ENCODE peak calls at places on chromosomes 12 and 14, in four cellular contexts. S is mesenchymal stem cell, F is neuronal stem cell, B is H9. L is an unnamed sample.

GRCh38 chr12:95215925-95216324 is 1.3 kb downstream of the FGD6 start:
- DNase-seq in B (no peak), F (no peak), S (peak; percentile 74), L (peak; percentile 75)

GRCh38 chr12:122888232-122888752 is 7.6 kb downstream of the VPS37B start:
- DNase-seq in S (peak; percentile 85), F (no peak), B (peak; percentile 83), L (peak; percentile 69)

GRCh38 chr12:131724534-131724933 is 13.6 kb downstream of the SFSWAP start:
- DNase-seq in F (no peak), B (no peak), S (no peak), L (peak; percentile 11)

GRCh38 chr14:74491952-74492351 is 1.2 kb downstream of the NPC2 start:
- DNase-seq in S (peak; percentile 43), B (no peak), F (no peak), L (peak; percentile 40)

GRCh38 chr14:92987713-92988510 is 65.0 kb downstream of the CHGA start:
- DNase-seq in F (no peak), B (no peak), S (no peak), L (no peak)

GRCh38 chr12:104420868-104421267 is 35.9 kb upstream of the CHST11 start:
- DNase-seq in F (no peak), B (no peak), S (no peak), L (no peak)

GRCh38 chr14:58942516-58942915 is 246.0 kb upstream of the DAAM1 start:
- DNase-seq in S (peak; percentile 83), B (no peak), F (no peak), L (peak; percentile 31)

GRCh38 chr12:48105321-48105866 is 485 bp downstream of the SENP1 start:
- DNase-seq in B (no peak), F (no peak), S (no peak), L (peak; percentile 30)

GRCh38 chr12:78155546-78155945 is 324.9 kb downstream of the NAV3 start:
- DNase-seq in B (no peak), S (no peak), F (no peak), L (peak; percentile 7)

GRCh38 chr12:93019911-93020224 is 90.8 kb upstream of the EEA1 start:
- DNase-seq in S (no peak), F (no peak), B (no peak), L (no peak)

GRCh38 chr14:61106627-61107147 is 125.6 kb downstream of the SLC38A6 start:
- DNase-seq in F (no peak), B (peak; percentile 50), S (no peak), L (no peak)

GRCh38 chr14:61150851-61151250 is 130.3 kb downstream of the TMEM30B start:
- DNase-seq in S (no peak), F (no peak), B (no peak), L (peak; percentile 42)

GRCh38 chr12:88185988-88186387 is 43.9 kb downstream of the TMTC3 start:
- DNase-seq in S (peak; percentile 57), F (no peak), B (no peak), L (peak; percentile 83)

GRCh38 chr12:91877461-91878230 is 268.0 kb downstream of the BTG1 start:
- DNase-seq in B (no peak), S (no peak), F (no peak), L (no peak)

GRCh38 chr12:131796754-131797587 is 31.2 kb upstream of the MMP17 start:
- DNase-seq in F (no peak), S (no peak), B (peak; percentile 80), L (no peak)

GRCh38 chr12:130053641-130054040 is 108.6 kb upstream of the FZD10 start:
- DNase-seq in B (peak; percentile 67), S (no peak), F (peak; percentile 33), L (no peak)

GRCh38 chr12:124333724-124334123 is 38.8 kb downstream of the RFLNA start:
- DNase-seq in B (no peak), S (no peak), F (no peak), L (no peak)

GRCh38 chr14:104680806-104681688 is 8.4 kb upstream of the INF2 start:
- DNase-seq in S (peak; percentile 91), F (no peak), B (no peak), L (peak; percentile 85)

GRCh38 chr14:80951491-80951890 is 3.9 kb upstream of the TSHR start:
- DNase-seq in S (no peak), B (no peak), F (no peak), L (no peak)

GRCh38 chr12:54009171-54010052 is 627 bp downstream of the HOXC8 start:
- DNase-seq in B (no peak), F (no peak), S (peak; percentile 43), L (no peak)

DNA sequence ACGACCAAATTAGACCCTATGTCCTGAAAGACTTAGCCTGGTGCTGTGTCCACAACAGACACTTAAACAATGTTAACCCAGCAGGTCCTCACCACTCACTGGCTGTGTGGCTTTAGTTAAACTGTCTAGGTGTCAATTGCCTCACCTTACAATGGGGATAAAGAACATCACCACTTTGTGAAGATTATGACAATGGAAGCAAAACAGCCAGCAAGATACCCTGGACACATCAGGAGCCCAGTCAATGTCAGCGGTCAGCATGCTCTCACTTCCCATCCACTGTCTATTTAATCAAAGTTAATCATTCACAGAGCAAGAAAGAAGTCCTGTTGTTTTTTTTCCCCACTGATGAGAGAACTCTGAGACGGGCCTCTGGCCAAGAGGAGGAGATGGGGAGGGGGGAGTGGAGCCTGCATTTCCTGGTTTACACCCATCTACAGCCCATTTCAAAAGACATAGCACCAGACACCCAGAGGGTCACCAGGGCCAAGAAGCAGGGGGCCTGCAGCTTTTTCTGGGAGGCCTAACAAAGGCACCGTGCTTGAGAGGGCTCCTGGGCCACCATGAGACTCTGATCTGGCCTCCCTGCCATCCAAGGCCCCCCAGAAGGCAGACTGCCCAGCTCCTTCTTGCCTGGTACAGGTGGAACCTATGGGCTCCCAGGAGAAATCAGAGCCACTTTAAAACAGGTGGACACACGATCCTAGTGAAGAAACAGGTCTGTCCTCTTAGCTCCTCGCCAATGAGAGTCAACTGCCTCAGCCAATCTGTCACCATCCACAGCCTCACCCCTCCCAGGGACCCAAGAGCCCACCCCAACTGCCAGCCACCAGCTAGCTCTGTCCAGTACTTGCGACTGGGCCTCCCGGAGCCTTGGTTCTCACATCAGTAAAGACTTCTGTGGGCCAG is 40.3 kb downstream of the ACTN1 start:
- DNase-seq in S (peak; percentile 55), B (no peak), F (no peak), L (peak; percentile 48)
- H4K8ac ChIP-seq in S (no peak overlapping the region), B (no peak overlapping the region), F (no peak overlapping the region), L (peak overlapping the region; percentile 57)

GRCh38 chr12:56153291-56154065 is 1.1 kb downstream of the MYL6B start:
- DNase-seq in F (no peak), S (no peak), B (no peak), L (no peak)

GRCh38 chr12:56155256-56155845 is 2.8 kb upstream of the MYL6 start:
- DNase-seq in B (no peak), F (no peak), S (no peak), L (no peak)

GRCh38 chr12:56154246-56154771 is 1.9 kb downstream of the MYL6B start:
- DNase-seq in F (no peak), B (no peak), S (no peak), L (no peak)

GRCh38 chr12:56152756-56153137 is 360 bp downstream of the MYL6B start:
- DNase-seq in B (no peak), S (no peak), F (no peak), L (no peak)

DNA sequence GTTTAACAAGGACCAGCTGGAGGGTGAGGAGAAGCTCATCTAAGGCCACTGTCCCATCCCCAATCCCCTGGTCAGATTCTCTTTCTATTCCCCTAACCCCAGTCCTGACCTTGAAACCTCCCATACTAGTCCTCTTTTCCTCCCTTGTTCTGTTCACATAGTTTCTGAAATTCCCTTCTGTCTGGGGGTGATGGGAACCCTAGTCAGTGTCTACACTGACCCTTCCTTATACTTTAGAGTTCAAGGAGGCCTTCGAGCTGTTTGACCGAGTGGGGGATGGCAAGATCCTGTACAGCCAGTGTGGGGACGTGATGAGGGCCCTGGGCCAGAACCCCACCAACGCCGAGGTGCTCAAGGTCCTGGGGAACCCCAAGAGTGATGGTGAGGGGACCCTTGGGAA is 2.4 kb downstream of the MYL6B start:
- DNase-seq in F (no peak), B (no peak), S (no peak), L (no peak)
- H3K4me2 ChIP-seq in F (no peak overlapping the region), B (no peak overlapping the region), S (no peak overlapping the region), L (no peak overlapping the region)

DNA sequence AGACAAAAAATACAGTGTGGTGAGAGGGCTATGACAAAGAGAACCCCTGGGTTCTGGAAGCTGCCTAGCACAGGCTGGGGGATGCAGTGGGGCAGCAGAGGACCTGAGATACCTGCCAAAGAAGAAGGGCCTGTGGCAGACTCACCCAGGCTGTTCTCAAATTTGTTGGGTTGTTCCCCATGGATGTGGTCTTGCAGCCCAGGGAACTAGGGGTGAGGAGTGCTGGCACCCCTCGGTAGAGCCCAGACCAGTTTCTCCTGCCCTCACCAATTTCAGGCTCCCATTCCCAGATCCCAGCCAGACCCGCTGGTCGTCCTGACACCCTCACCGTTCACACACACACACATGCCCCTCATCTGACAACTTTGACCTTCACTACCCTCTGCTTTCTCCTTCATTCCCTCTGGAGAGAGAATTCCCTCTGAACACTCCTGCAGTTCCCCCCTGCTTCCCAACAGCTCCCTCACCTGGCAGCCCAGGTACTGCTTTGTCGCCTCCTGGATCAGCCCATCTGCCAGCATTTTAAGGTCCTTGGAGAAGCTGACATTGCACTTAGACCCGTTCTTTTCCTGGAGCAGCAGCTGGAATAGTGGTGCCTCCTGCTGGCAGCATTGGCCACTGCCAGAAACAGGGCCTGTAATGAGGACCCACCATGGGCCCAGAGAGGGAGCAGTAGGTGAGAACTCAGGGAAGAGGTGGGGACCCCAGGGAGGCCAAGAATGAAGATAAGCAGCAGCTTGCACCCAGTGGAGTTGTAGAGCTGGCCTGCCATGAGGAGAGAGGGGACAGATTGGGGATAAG is 5.9 kb upstream of the GDF11 start:
- DNase-seq in B (peak; percentile 98), F (no peak), S (peak; percentile 68), L (peak; percentile 66)
- H4K8ac ChIP-seq in B (no peak overlapping the region), F (no peak overlapping the region), S (peak overlapping the region; percentile 89), L (no peak overlapping the region)

DNA sequence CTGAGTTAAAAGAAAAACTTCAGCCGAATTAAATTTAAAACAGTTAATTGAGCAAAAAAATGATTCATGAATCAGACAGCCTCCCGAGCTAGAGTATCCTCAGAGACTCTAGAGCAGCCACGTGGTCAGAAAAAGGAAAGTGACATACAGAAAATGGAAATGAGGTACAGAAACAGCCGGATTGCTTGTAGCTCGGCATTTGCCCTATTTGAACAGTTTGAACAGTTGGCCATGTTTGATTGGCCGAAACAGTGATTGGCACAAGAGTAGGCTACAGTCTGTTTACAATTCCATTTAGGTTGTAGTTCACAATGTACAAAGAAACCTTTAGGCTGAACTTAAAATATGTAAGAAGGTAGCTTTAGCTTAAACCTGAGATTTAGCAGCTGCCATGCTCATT is 12.9 kb upstream of the OXA1L start:
- DNase-seq in F (no peak), B (no peak), S (no peak), L (no peak)
- H3K4me2 ChIP-seq in F (no peak overlapping the region), B (no peak overlapping the region), S (no peak overlapping the region), L (no peak overlapping the region)

DNA sequence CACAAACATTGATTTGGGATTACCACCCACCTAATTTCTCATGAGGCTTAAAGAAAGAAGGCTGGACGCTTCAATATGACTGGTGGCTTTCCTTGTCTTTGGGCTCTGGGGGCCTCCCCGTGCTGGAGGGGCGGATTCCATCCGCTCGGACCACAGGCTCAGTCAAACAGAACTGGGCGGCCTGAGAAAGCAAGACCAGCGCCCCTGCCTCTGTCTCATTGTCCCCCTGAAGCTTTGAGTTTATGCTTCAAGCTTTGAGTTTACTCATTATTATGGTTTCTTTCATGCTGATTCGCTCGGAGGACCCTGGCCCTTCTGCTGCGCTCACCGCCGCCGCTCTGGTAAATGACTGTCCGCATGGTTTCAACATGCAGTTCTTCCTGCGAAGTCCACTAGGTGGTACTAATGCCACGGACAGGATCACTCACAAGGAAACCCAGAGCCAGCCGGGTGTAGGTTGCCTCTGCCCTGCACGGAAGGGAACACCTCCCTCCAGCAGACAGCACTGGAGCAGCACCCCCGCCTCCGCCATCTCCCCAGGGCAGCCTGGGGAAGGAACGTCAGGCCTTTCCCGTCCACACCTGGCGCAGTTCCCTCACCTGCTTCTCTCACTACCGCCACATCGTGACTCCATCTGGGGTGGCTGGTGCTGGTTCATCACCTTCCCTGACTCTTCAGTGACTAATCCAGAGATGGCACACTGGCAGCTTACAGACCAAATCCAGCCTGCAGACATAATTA is 13.2 kb upstream of the TIGAR start:
- DNase-seq in S (peak; percentile 82), B (peak; percentile 98), F (peak; percentile 67), L (peak; percentile 79)
- H4K8ac ChIP-seq in S (peak overlapping the region; percentile 59), B (no peak overlapping the region), F (no peak overlapping the region), L (no peak overlapping the region)

L was measured in IMR-90.